ENCODE peak calls at places on chromosomes 6 and 20, in six cellular contexts. One of them, this sample, is unnamed.

GRCh38 chr20:21118782-21119181 is 7.1 kb upstream of the KIZ start:
- DNase-seq in GDM1: no peak
- DNase-seq in NCI-H2171: no peak
- DNase-seq in endothelial cell of umbilical vein: no peak
- DNase-seq in left ventricle myocardium superior: no peak
- DNase-seq in lower lobe of right lung: no peak
- DNase-seq in this sample: no peak

GRCh38 chr20:18466894-18467678 is at the start of the genes DZANK1 and POLR3F:
- DNase-seq in endothelial cell of umbilical vein: peak
- DNase-seq in NCI-H2171: peak
- DNase-seq in left ventricle myocardium superior: peak
- DNase-seq in lower lobe of right lung: peak
- DNase-seq in GDM1: peak
- DNase-seq in this sample: peak

GRCh38 chr20:1242530-1242929 is 16.7 kb downstream of the RAD21L1 start:
- DNase-seq in endothelial cell of umbilical vein: peak
- DNase-seq in lower lobe of right lung: no peak
- DNase-seq in left ventricle myocardium superior: no peak
- DNase-seq in GDM1: peak
- DNase-seq in NCI-H2171: no peak
- DNase-seq in this sample: no peak

GRCh38 chr6:21003780-21004541 is 469.7 kb downstream of the CDKAL1 start:
- DNase-seq in left ventricle myocardium superior: no peak
- DNase-seq in NCI-H2171: peak
- DNase-seq in endothelial cell of umbilical vein: peak
- DNase-seq in GDM1: no peak
- DNase-seq in lower lobe of right lung: no peak
- DNase-seq in this sample: no peak

GRCh38 chr20:58656825-58657224 is 5.7 kb downstream of the STX16 start:
- DNase-seq in lower lobe of right lung: no peak
- DNase-seq in endothelial cell of umbilical vein: no peak
- DNase-seq in NCI-H2171: no peak
- DNase-seq in GDM1: no peak
- DNase-seq in left ventricle myocardium superior: no peak
- DNase-seq in this sample: no peak

GRCh38 chr20:2142649-2143048 is 41.0 kb downstream of the STK35 start:
- DNase-seq in left ventricle myocardium superior: peak
- DNase-seq in endothelial cell of umbilical vein: no peak
- DNase-seq in GDM1: no peak
- DNase-seq in NCI-H2171: no peak
- DNase-seq in lower lobe of right lung: no peak
- DNase-seq in this sample: no peak

GRCh38 chr6:31548423-31548873 is 1.0 kb downstream of the NFKBIL1 start:
- DNase-seq in lower lobe of right lung: no peak
- DNase-seq in GDM1: no peak
- DNase-seq in endothelial cell of umbilical vein: no peak
- DNase-seq in left ventricle myocardium superior: no peak
- DNase-seq in NCI-H2171: no peak
- DNase-seq in this sample: no peak

GRCh38 chr6:34546551-34547321 is 9.4 kb downstream of the SPDEF start:
- DNase-seq in NCI-H2171: peak
- DNase-seq in endothelial cell of umbilical vein: peak
- DNase-seq in lower lobe of right lung: peak
- DNase-seq in left ventricle myocardium superior: peak
- DNase-seq in GDM1: no peak
- DNase-seq in this sample: no peak

GRCh38 chr20:15857131-15857784 is 716.0 kb downstream of the KIF16B start:
- DNase-seq in GDM1: no peak
- DNase-seq in lower lobe of right lung: no peak
- DNase-seq in NCI-H2171: no peak
- DNase-seq in left ventricle myocardium superior: no peak
- DNase-seq in endothelial cell of umbilical vein: no peak
- DNase-seq in this sample: no peak

GRCh38 chr6:2913621-2914317 is 10.7 kb upstream of the SERPINB9 start:
- DNase-seq in endothelial cell of umbilical vein: no peak
- DNase-seq in lower lobe of right lung: no peak
- DNase-seq in NCI-H2171: no peak
- DNase-seq in GDM1: no peak
- DNase-seq in left ventricle myocardium superior: no peak
- DNase-seq in this sample: no peak

GRCh38 chr6:35262596-35262995 is 3.1 kb downstream of the ZNF76 start:
- DNase-seq in NCI-H2171: no peak
- DNase-seq in endothelial cell of umbilical vein: no peak
- DNase-seq in left ventricle myocardium superior: no peak
- DNase-seq in lower lobe of right lung: no peak
- DNase-seq in GDM1: no peak
- DNase-seq in this sample: no peak

GRCh38 chr6:90934081-90934480 is 347.2 kb upstream of the MAP3K7 start:
- DNase-seq in endothelial cell of umbilical vein: no peak
- DNase-seq in lower lobe of right lung: no peak
- DNase-seq in GDM1: no peak
- DNase-seq in NCI-H2171: no peak
- DNase-seq in left ventricle myocardium superior: no peak
- DNase-seq in this sample: no peak

GRCh38 chr6:145772846-145773245 is 37.5 kb upstream of the EPM2A start:
- DNase-seq in lower lobe of right lung: no peak
- DNase-seq in NCI-H2171: no peak
- DNase-seq in GDM1: no peak
- DNase-seq in endothelial cell of umbilical vein: no peak
- DNase-seq in left ventricle myocardium superior: no peak
- DNase-seq in this sample: no peak

GRCh38 chr6:133131621-133132020 is 109.5 kb upstream of the EYA4 start:
- DNase-seq in lower lobe of right lung: no peak
- DNase-seq in endothelial cell of umbilical vein: no peak
- DNase-seq in GDM1: no peak
- DNase-seq in left ventricle myocardium superior: no peak
- DNase-seq in NCI-H2171: no peak
- DNase-seq in this sample: no peak

GRCh38 chr6:3796396-3796795 is 44.9 kb upstream of the PXDC1 start:
- DNase-seq in NCI-H2171: no peak
- DNase-seq in left ventricle myocardium superior: peak
- DNase-seq in lower lobe of right lung: no peak
- DNase-seq in endothelial cell of umbilical vein: peak
- DNase-seq in GDM1: no peak
- DNase-seq in this sample: no peak

GRCh38 chr20:728022-728944 is 40.0 kb downstream of the SLC52A3 start:
- DNase-seq in GDM1: peak
- DNase-seq in lower lobe of right lung: peak
- DNase-seq in endothelial cell of umbilical vein: peak
- DNase-seq in NCI-H2171: peak
- DNase-seq in left ventricle myocardium superior: peak
- DNase-seq in this sample: no peak

GRCh38 chr20:48224531-48224930 is 439.2 kb upstream of the SULF2 start:
- DNase-seq in left ventricle myocardium superior: no peak
- DNase-seq in GDM1: no peak
- DNase-seq in lower lobe of right lung: no peak
- DNase-seq in NCI-H2171: no peak
- DNase-seq in endothelial cell of umbilical vein: no peak
- DNase-seq in this sample: no peak

GRCh38 chr6:82616386-82617028 is 252.9 kb downstream of the TPBG start:
- DNase-seq in left ventricle myocardium superior: no peak
- DNase-seq in lower lobe of right lung: no peak
- DNase-seq in endothelial cell of umbilical vein: no peak
- DNase-seq in NCI-H2171: no peak
- DNase-seq in GDM1: no peak
- DNase-seq in this sample: no peak

GRCh38 chr6:163667372-163668060 is 253.0 kb downstream of the QKI start:
- DNase-seq in left ventricle myocardium superior: no peak
- DNase-seq in lower lobe of right lung: no peak
- DNase-seq in endothelial cell of umbilical vein: no peak
- DNase-seq in NCI-H2171: no peak
- DNase-seq in GDM1: peak
- DNase-seq in this sample: peak

GRCh38 chr6:22334778-22335177 is 37.9 kb upstream of the PRL start:
- DNase-seq in left ventricle myocardium superior: no peak
- DNase-seq in lower lobe of right lung: no peak
- DNase-seq in endothelial cell of umbilical vein: no peak
- DNase-seq in NCI-H2171: no peak
- DNase-seq in GDM1: no peak
- DNase-seq in this sample: no peak

GRCh38 chr6:151276112-151276745 is 36.5 kb downstream of the AKAP12 start:
- DNase-seq in left ventricle myocardium superior: peak
- DNase-seq in NCI-H2171: no peak
- DNase-seq in endothelial cell of umbilical vein: no peak
- DNase-seq in GDM1: no peak
- DNase-seq in lower lobe of right lung: no peak
- DNase-seq in this sample: no peak

GRCh38 chr6:31737315-31738047 is 1.2 kb upstream of the CLIC1 start:
- DNase-seq in lower lobe of right lung: no peak
- DNase-seq in NCI-H2171: no peak
- DNase-seq in left ventricle myocardium superior: no peak
- DNase-seq in endothelial cell of umbilical vein: peak
- DNase-seq in GDM1: peak
- DNase-seq in this sample: no peak

GRCh38 chr6:118894425-118895240 is 681 bp downstream of the ASF1A start:
- DNase-seq in GDM1: peak
- DNase-seq in endothelial cell of umbilical vein: peak
- DNase-seq in lower lobe of right lung: peak
- DNase-seq in NCI-H2171: peak
- DNase-seq in left ventricle myocardium superior: peak
- DNase-seq in this sample: peak

GRCh38 chr6:83215131-83216047 is 22.2 kb downstream of the RWDD2A start:
- DNase-seq in NCI-H2171: peak
- DNase-seq in lower lobe of right lung: no peak
- DNase-seq in GDM1: peak
- DNase-seq in endothelial cell of umbilical vein: peak
- DNase-seq in left ventricle myocardium superior: peak
- DNase-seq in this sample: peak

GRCh38 chr6:150448221-150448620 is 79.4 kb downstream of the IYD start:
- DNase-seq in GDM1: no peak
- DNase-seq in NCI-H2171: no peak
- DNase-seq in endothelial cell of umbilical vein: no peak
- DNase-seq in lower lobe of right lung: no peak
- DNase-seq in left ventricle myocardium superior: no peak
- DNase-seq in this sample: no peak

GRCh38 chr20:23823621-23824324 is 2.8 kb downstream of the CST2 start:
- DNase-seq in NCI-H2171: no peak
- DNase-seq in GDM1: no peak
- DNase-seq in left ventricle myocardium superior: no peak
- DNase-seq in endothelial cell of umbilical vein: no peak
- DNase-seq in lower lobe of right lung: no peak
- DNase-seq in this sample: no peak

GRCh38 chr6:108767418-108768175 is 80.6 kb upstream of the ARMC2 start:
- DNase-seq in GDM1: no peak
- DNase-seq in endothelial cell of umbilical vein: no peak
- DNase-seq in left ventricle myocardium superior: no peak
- DNase-seq in NCI-H2171: no peak
- DNase-seq in lower lobe of right lung: no peak
- DNase-seq in this sample: no peak

This sample was measured in immature natural killer cell.